ENCODE peak calls at places on chromosomes 3 and 15, in nine cellular contexts. Q is stomach, D is IMR-90, Y is GM12878, W is tibial nerve, K is thyroid gland, F is A549, L is esophagus muscularis mucosa, I is sigmoid colon. T is an unnamed sample. For H3K4me1, the result is how much of the 10 kb centered on the place peaks cover.

GRCh38 chr3:21694506-21694905 is 56.5 kb downstream of the ZNF385D start:
- DNase-seq in Y (no peak), K (no peak), F (no peak), I (no peak), Q (no peak), D (no peak), L (no peak), W (no peak), T (no peak)

GRCh38 chr3:196288141-196288460 is 575 bp upstream of the PCYT1A start:
- DNase-seq in F (peak), L (no peak), K (no peak), I (no peak), D (peak), Y (no peak), W (no peak), Q (no peak), T (no peak)

GRCh38 chr15:38894260-38894948 is 329.8 kb upstream of the RASGRP1 start:
- DNase-seq in F (peak), I (no peak), L (no peak), W (no peak), K (no peak), Q (no peak), Y (no peak), D (peak), T (no peak)

GRCh38 chr3:185784317-185784716 is 40.5 kb downstream of the IGF2BP2 start:
- DNase-seq in Q (no peak), I (no peak), Y (no peak), L (no peak), D (no peak), F (no peak), K (no peak), W (no peak), T (no peak)

GRCh38 chr3:112333002-112333385 is at the start of gene CD200:
- DNase-seq in Y (no peak), I (peak), K (peak), L (no peak), Q (peak), F (no peak), D (peak), W (peak), T (peak)

GRCh38 chr3:98954806-98955205 is 53.3 kb upstream of the DCBLD2 start:
- DNase-seq in Y (no peak), W (no peak), L (no peak), I (no peak), Q (no peak), K (no peak), F (no peak), D (peak), T (no peak)

GRCh38 chr3:64290864-64291263 is 65.6 kb upstream of the PRICKLE2 start:
- DNase-seq in D (no peak), K (no peak), L (no peak), Y (no peak), W (no peak), F (no peak), Q (no peak), I (no peak), T (no peak)

GRCh38 chr3:136239094-136239493 is 11.0 kb upstream of the PCCB start:
- DNase-seq in D (no peak), K (no peak), L (no peak), W (no peak), I (no peak), Q (no peak), Y (no peak), F (no peak), T (no peak)

GRCh38 chr3:28109829-28110228 is 131.6 kb upstream of the CMC1 start:
- DNase-seq in I (no peak), F (peak), Q (no peak), D (peak), L (no peak), W (no peak), K (no peak), Y (no peak), T (no peak)

GRCh38 chr15:25887870-25888269 is 24.7 kb upstream of the ATP10A start:
- DNase-seq in K (no peak), W (no peak), F (no peak), I (no peak), Y (no peak), Q (no peak), L (no peak), D (no peak), T (no peak)

GRCh38 chr15:25884354-25884753 is 21.2 kb upstream of the ATP10A start:
- DNase-seq in Y (no peak), Q (no peak), W (no peak), K (no peak), I (no peak), D (no peak), F (no peak), L (no peak), T (no peak)

GRCh38 chr15:25890532-25890931 is 27.4 kb upstream of the ATP10A start:
- DNase-seq in Q (no peak), F (no peak), K (no peak), W (no peak), L (no peak), Y (no peak), I (peak), D (no peak), T (no peak)

GRCh38 chr15:25883860-25884259 is 20.7 kb upstream of the ATP10A start:
- DNase-seq in W (no peak), F (peak), K (no peak), D (peak), Y (no peak), I (no peak), Q (no peak), L (no peak), T (no peak)

DNA sequence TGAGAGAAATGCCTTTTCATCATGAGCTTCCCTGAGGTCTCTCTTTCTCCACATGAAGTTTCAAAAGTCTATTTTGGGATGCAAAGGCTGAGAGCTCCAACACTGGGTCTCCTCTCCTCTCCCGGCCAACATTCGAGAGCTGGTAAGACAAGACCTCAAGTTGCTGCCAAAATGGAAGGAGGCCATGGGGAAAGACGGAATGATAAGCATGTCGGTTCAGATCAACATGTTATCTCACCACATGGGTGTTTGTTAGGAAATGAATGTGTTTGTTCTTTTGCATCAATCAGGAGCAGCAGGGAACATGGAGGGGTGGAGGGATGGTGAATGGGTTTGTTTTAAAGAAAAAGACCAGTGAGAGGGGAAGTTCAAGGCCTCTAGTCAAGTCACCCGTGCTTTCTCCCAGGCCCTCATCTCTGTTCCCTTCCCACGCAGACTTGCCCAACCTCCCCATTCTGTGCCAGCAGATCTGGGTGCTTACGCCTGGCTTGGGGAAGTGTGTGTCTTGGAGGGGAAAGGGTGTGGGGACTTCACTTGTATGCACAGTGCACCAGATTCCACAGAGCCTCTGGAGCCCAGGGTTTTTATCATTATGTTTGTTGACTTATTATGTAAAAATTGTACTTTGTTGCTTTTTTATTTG is 23.5 kb upstream of the ATP10A start:
- DNase-seq in W (no peak), Q (no peak), K (no peak), L (no peak), D (no peak), I (no peak), Y (no peak), F (no peak), T (no peak)
- H3K4me1 ChIP-seq in W (under half), Q (under half), K (under half), L (under half), D (under half), I (under half), Y (under half), F (under half), T (under half)

GRCh38 chr15:99148851-99149276 is 44.0 kb downstream of the SYNM start:
- DNase-seq in K (no peak), D (no peak), I (peak), F (no peak), Y (no peak), Q (no peak), W (no peak), L (no peak), T (no peak)
- H3K27ac ChIP-seq in K (no peak), D (no peak), I (peak), F (no peak), Y (no peak), Q (peak), W (no peak), L (peak), T (no peak)

DNA sequence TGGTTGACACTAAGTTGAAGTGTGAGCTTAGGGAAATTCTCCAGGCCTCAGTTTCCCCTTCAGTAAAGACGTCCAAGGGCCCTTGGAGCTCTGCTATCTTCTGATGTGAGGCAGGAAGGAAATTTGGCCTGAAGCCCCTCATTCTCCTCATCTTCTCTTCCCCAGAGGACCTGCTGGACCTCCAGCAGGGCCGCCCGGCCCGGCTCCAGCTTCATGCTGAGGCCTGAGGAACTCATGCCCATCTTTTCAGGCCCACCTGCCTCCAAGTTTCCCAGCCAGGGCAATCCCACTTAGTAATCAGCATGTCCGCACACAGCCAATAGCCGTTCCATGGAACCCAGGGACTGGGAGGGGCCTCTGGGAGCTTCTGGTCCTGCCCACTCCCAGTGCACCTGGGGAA is 4.0 kb downstream of the LRRC15 start:
- DNase-seq in Q (no peak), D (no peak), I (no peak), F (no peak), L (no peak), Y (no peak), K (no peak), W (no peak), T (no peak)
- TF ChIP-seq POLR2A in Q (no peak), D (no peak), I (no peak), F (no peak), L (no peak), Y (no peak), K (no peak), W (no peak), T (no peak)

GRCh38 chr3:58021072-58021959 is 13.1 kb downstream of the FLNB start:
- DNase-seq in D (no peak), L (no peak), Q (no peak), K (peak), I (no peak), Y (no peak), F (no peak), W (no peak), T (no peak)

GRCh38 chr3:58021962-58022361 is 13.7 kb downstream of the FLNB start:
- DNase-seq in W (no peak), Y (no peak), F (no peak), D (no peak), Q (no peak), I (no peak), K (no peak), L (no peak), T (no peak)

GRCh38 chr3:58022490-58022889 is 14.3 kb downstream of the FLNB start:
- DNase-seq in K (no peak), Q (no peak), L (no peak), Y (no peak), D (no peak), I (no peak), W (no peak), F (no peak), T (no peak)

GRCh38 chr3:58025406-58025805 is 17.2 kb downstream of the FLNB start:
- DNase-seq in Y (no peak), K (no peak), I (peak), Q (no peak), F (no peak), W (no peak), L (no peak), D (no peak), T (no peak)

DNA sequence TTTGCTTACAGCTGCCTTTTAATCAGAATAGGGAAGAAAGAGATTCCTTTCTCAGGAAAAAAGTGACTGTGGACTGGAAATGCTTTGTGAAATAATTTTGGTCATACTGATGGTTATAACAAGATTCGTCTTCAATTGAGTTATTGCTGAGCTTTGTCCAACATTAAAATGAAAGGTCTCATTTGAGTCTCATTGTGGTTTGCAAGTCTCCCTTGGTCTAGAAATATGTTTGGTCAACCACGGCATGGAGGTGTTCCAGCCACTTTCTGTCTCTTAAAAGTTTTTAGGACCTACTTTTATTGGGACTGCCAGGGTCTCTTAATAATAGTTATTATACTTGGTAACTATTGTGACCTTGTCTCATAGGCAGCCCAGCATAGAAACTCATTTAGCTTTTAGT is 15.3 kb downstream of the FLNB start:
- DNase-seq in K (no peak), L (no peak), I (no peak), Y (no peak), W (no peak), F (no peak), Q (no peak), D (no peak), T (no peak)
- H3K4me1 ChIP-seq in K (half or more), L (half or more), I (under half), Y (under half), W (under half), F (half or more), Q (half or more), D (under half), T (under half)